ENCODE peak calls at places on chromosome 13, in nine cellular contexts. Y, I, Z, E, W, J, C, F and X are unnamed samples.

GRCh38 chr13:40672310-40673060 is 6.0 kb upstream of the FOXO1 start:
- DNase-seq in Y (peak; percentile 35), I (no peak), Z (no peak), E (no peak), W (no peak), J (peak; percentile 79), C (no peak), F (no peak), X (peak; percentile 92)

GRCh38 chr13:93687261-93687660 is 460.7 kb downstream of the GPC6 start:
- DNase-seq in Y (no peak), I (no peak), Z (no peak), E (no peak), W (no peak), J (no peak), C (no peak), F (no peak), X (peak; percentile 14)

GRCh38 chr13:98419786-98420559 is 156.9 kb downstream of the STK24 start:
- DNase-seq in Y (no peak), I (no peak), Z (no peak), E (no peak), W (no peak), J (no peak), C (no peak), F (no peak), X (no peak)

GRCh38 chr13:43567608-43568007 is 219.2 kb downstream of the ENOX1 start:
- DNase-seq in Y (no peak), I (no peak), Z (no peak), E (no peak), W (no peak), J (peak; percentile 2), C (no peak), F (no peak), X (peak; percentile 85)

GRCh38 chr13:114024603-114025431 is 50.9 kb upstream of the C13orf46 start:
- DNase-seq in Y (no peak), I (no peak), Z (no peak), E (no peak), W (peak; percentile 26), J (no peak), C (no peak), F (no peak), X (no peak)

GRCh38 chr13:98291658-98292057 is 114.6 kb upstream of the RNF113B start:
- DNase-seq in Y (no peak), I (no peak), Z (no peak), E (no peak), W (no peak), J (peak; percentile 43), C (no peak), F (no peak), X (no peak)

GRCh38 chr13:99269627-99270252 is 11.6 kb upstream of the GPR18 start:
- DNase-seq in Y (peak; percentile 38), I (no peak), Z (no peak), E (no peak), W (no peak), J (peak; percentile 59), C (no peak), F (no peak), X (peak; percentile 76)

GRCh38 chr13:89514534-89515312 is 1832.8 kb upstream of the MIR17HG start:
- DNase-seq in Y (no peak), I (no peak), Z (no peak), E (no peak), W (no peak), J (peak; percentile 5), C (no peak), F (no peak), X (peak; percentile 84)

GRCh38 chr13:37409756-37410155 is 188.8 kb downstream of the POSTN start:
- DNase-seq in Y (no peak), I (no peak), Z (no peak), E (no peak), W (no peak), J (no peak), C (no peak), F (no peak), X (peak; percentile 69)

GRCh38 chr13:20209937-20210336 is 17.2 kb upstream of the GJB2 start:
- DNase-seq in Y (no peak), I (no peak), Z (no peak), E (no peak), W (no peak), J (no peak), C (no peak), F (no peak), X (no peak)

GRCh38 chr13:23159587-23160240 is 21.1 kb upstream of the SGCG start:
- DNase-seq in Y (no peak), I (no peak), Z (no peak), E (no peak), W (no peak), J (no peak), C (no peak), F (no peak), X (no peak)

GRCh38 chr13:24173775-24174174 is 13.3 kb downstream of the SPATA13 start:
- DNase-seq in Y (no peak), I (no peak), Z (no peak), E (no peak), W (no peak), J (no peak), C (no peak), F (no peak), X (no peak)